ENCODE peak calls at places on chromosomes 6 and 20, in ten cellular contexts. L is M059J; Z is lower leg skin; S is NCI-H1105; O is DMS153; P is GM23248; J is fibroblast of pulmonary artery; K is activated CD4-positive, alpha-beta T cell treated with anti-CD3 and anti-CD28 coated beads for 24 hours; Y is chondrocyte; T is activated effector memory CD4-positive, alpha-beta T cell treated with anti-CD3 and anti-CD28 coated beads, Interleukin-2, amount 50 U/mL, for 16 hours. M is an unnamed sample.

GRCh38 chr6:157715766-157716171 is 107.3 kb upstream of the SNX9 start:
- DNase-seq in L (peak), Z (peak), S (no peak), O (no peak), P (peak), J (peak), K (no peak), Y (no peak), T (no peak), M (no peak)

GRCh38 chr6:107491059-107491609 is 1.2 kb downstream of the SOBP start:
- DNase-seq in L (peak), Z (no peak), S (peak), O (no peak), P (peak), J (peak), K (no peak), Y (peak), T (no peak), M (peak)

GRCh38 chr6:24985313-24985712 is 49.6 kb upstream of the RIPOR2 start:
- DNase-seq in L (no peak), Z (no peak), S (no peak), O (peak), P (no peak), J (no peak), K (no peak), Y (no peak), T (no peak), M (no peak)

GRCh38 chr20:36102306-36102705 is 52.2 kb upstream of the EPB41L1 start:
- DNase-seq in L (no peak), Z (no peak), S (no peak), O (no peak), P (no peak), J (no peak), K (no peak), Y (no peak), T (no peak), M (no peak)

GRCh38 chr20:47133809-47134456 is 222.6 kb downstream of the ZMYND8 start:
- DNase-seq in L (peak), Z (no peak), S (no peak), O (no peak), P (peak), J (peak), K (no peak), Y (no peak), T (no peak), M (no peak)

GRCh38 chr6:33197431-33198048 is 2.9 kb downstream of the RXRB start:
- DNase-seq in L (peak), Z (no peak), S (no peak), O (peak), P (peak), J (peak), K (no peak), Y (no peak), T (peak), M (no peak)

GRCh38 chr20:45878076-45878731 is 2.8 kb upstream of the ZSWIM1 start:
- DNase-seq in L (no peak), Z (no peak), S (no peak), O (no peak), P (peak), J (no peak), K (no peak), Y (no peak), T (no peak), M (no peak)

GRCh38 chr6:36117639-36118549 is 12.4 kb upstream of the MAPK13 start:
- DNase-seq in L (no peak), Z (no peak), S (no peak), O (no peak), P (no peak), J (no peak), K (no peak), Y (no peak), T (no peak), M (no peak)

GRCh38 chr6:161249327-161249726 is 24.5 kb downstream of the AGPAT4 start:
- DNase-seq in L (no peak), Z (no peak), S (no peak), O (no peak), P (no peak), J (no peak), K (no peak), Y (no peak), T (no peak), M (no peak)

GRCh38 chr20:62366370-62367135 is 559 bp downstream of the LAMA5 start:
- DNase-seq in L (no peak), Z (no peak), S (peak), O (no peak), P (no peak), J (no peak), K (no peak), Y (no peak), T (no peak), M (no peak)

GRCh38 chr20:38302721-38303120 is 1.2 kb upstream of the BPI start:
- DNase-seq in L (no peak), Z (no peak), S (no peak), O (no peak), P (no peak), J (no peak), K (no peak), Y (no peak), T (peak), M (no peak)

GRCh38 chr20:61253264-61253639 is 1.2 kb downstream of the CDH4 start:
- DNase-seq in L (peak), Z (no peak), S (peak), O (no peak), P (peak), J (peak), K (no peak), Y (no peak), T (no peak), M (no peak)

GRCh38 chr6:127100510-127101140 is 17.8 kb upstream of the RSPO3 start:
- DNase-seq in L (peak), Z (no peak), S (no peak), O (no peak), P (peak), J (peak), K (no peak), Y (no peak), T (no peak), M (no peak)

GRCh38 chr20:43739148-43739749 is 12.4 kb upstream of the GTSF1L start:
- DNase-seq in L (no peak), Z (no peak), S (no peak), O (no peak), P (no peak), J (no peak), K (no peak), Y (no peak), T (no peak), M (no peak)

GRCh38 chr20:17761612-17762011 is 61.8 kb downstream of the BANF2 start:
- DNase-seq in L (peak), Z (no peak), S (no peak), O (no peak), P (peak), J (no peak), K (no peak), Y (no peak), T (no peak), M (no peak)

GRCh38 chr6:49906511-49906910 is 40.2 kb upstream of the CRISP1 start:
- DNase-seq in L (no peak), Z (no peak), S (no peak), O (no peak), P (peak), J (no peak), K (no peak), Y (no peak), T (no peak), M (no peak)

GRCh38 chr6:121886223-121886830 is 450.9 kb downstream of the GJA1 start:
- DNase-seq in L (no peak), Z (no peak), S (no peak), O (no peak), P (peak), J (peak), K (no peak), Y (no peak), T (no peak), M (no peak)

GRCh38 chr20:11270566-11270965 is 596.8 kb upstream of the JAG1 start:
- DNase-seq in L (no peak), Z (no peak), S (no peak), O (no peak), P (no peak), J (no peak), K (no peak), Y (no peak), T (no peak), M (no peak)

GRCh38 chr6:114087496-114087895 is 116.5 kb upstream of the HDAC2 start:
- DNase-seq in L (peak), Z (no peak), S (no peak), O (no peak), P (peak), J (no peak), K (no peak), Y (no peak), T (no peak), M (no peak)

GRCh38 chr6:74853991-74854390 is 351.9 kb downstream of the COL12A1 start:
- DNase-seq in L (no peak), Z (no peak), S (no peak), O (no peak), P (no peak), J (no peak), K (no peak), Y (no peak), T (no peak), M (no peak)

GRCh38 chr20:57620999-57621398 is 773 bp upstream of the ZBP1 start:
- DNase-seq in L (no peak), Z (no peak), S (no peak), O (no peak), P (no peak), J (no peak), K (no peak), Y (no peak), T (no peak), M (no peak)

GRCh38 chr20:63708301-63709148 is 686 bp downstream of the ZGPAT start:
- DNase-seq in L (no peak), Z (no peak), S (no peak), O (no peak), P (peak), J (no peak), K (no peak), Y (peak), T (peak), M (peak)

GRCh38 chr6:7692453-7692784 is 33.5 kb upstream of the BMP6 start:
- DNase-seq in L (no peak), Z (no peak), S (no peak), O (no peak), P (no peak), J (no peak), K (no peak), Y (no peak), T (no peak), M (no peak)

GRCh38 chr6:82906951-82907350 is 158.7 kb downstream of the UBE3D start:
- DNase-seq in L (peak), Z (no peak), S (no peak), O (no peak), P (peak), J (peak), K (no peak), Y (no peak), T (no peak), M (no peak)

GRCh38 chr6:79631800-79632172 is 657 bp downstream of the SH3BGRL2 start:
- DNase-seq in L (peak), Z (no peak), S (no peak), O (no peak), P (peak), J (no peak), K (no peak), Y (no peak), T (no peak), M (no peak)

GRCh38 chr20:35135867-35136586 is 11.1 kb downstream of the EDEM2 start:
- DNase-seq in L (peak), Z (peak), S (no peak), O (no peak), P (peak), J (peak), K (no peak), Y (peak), T (no peak), M (no peak)

GRCh38 chr6:162092816-162093502 is 634.6 kb downstream of the PRKN start:
- DNase-seq in L (no peak), Z (no peak), S (no peak), O (no peak), P (no peak), J (no peak), K (no peak), Y (no peak), T (no peak), M (no peak)

GRCh38 chr6:52731719-52732118 is 31.6 kb downstream of the GSTA2 start:
- DNase-seq in L (no peak), Z (no peak), S (no peak), O (no peak), P (no peak), J (no peak), K (no peak), Y (no peak), T (no peak), M (no peak)

GRCh38 chr6:124119591-124119990 is 315.9 kb downstream of the NKAIN2 start:
- DNase-seq in L (no peak), Z (no peak), S (peak), O (peak), P (no peak), J (no peak), K (no peak), Y (no peak), T (no peak), M (no peak)

GRCh38 chr20:52190437-52191131 is 995 bp downstream of the ZFP64 start:
- DNase-seq in L (peak), Z (peak), S (peak), O (no peak), P (peak), J (peak), K (peak), Y (no peak), T (peak), M (peak)

GRCh38 chr6:155264704-155265320 is 999 bp downstream of the CLDN20 start:
- DNase-seq in L (no peak), Z (no peak), S (no peak), O (no peak), P (peak), J (no peak), K (no peak), Y (no peak), T (no peak), M (no peak)

M was measured in activated B cell treated with CpG ODN at 0.5 μM for 24 hours.